ENCODE peak calls at places on chromosome 13, in six cellular contexts. One of them, this sample, is unnamed.

GRCh38 chr13:84658881-84659661 is 776.8 kb upstream of the SLITRK1 start:
- DNase-seq in left ventricle myocardium inferior: no peak
- DNase-seq in CD8-positive, alpha-beta T cell: no peak
- DNase-seq in AG04450: no peak
- DNase-seq in neural progenitor cell: no peak
- DNase-seq in suprapubic skin: no peak
- DNase-seq in this sample: no peak

GRCh38 chr13:94416454-94417080 is 62.9 kb downstream of the DCT start:
- DNase-seq in AG04450: no peak
- DNase-seq in CD8-positive, alpha-beta T cell: no peak
- DNase-seq in suprapubic skin: no peak
- DNase-seq in left ventricle myocardium inferior: no peak
- DNase-seq in neural progenitor cell: peak; percentile 83
- DNase-seq in this sample: no peak

GRCh38 chr13:43766766-43767165 is 20.0 kb downstream of the ENOX1 start:
- DNase-seq in suprapubic skin: no peak
- DNase-seq in left ventricle myocardium inferior: peak; percentile 50
- DNase-seq in AG04450: no peak
- DNase-seq in neural progenitor cell: no peak
- DNase-seq in CD8-positive, alpha-beta T cell: no peak
- DNase-seq in this sample: no peak

GRCh38 chr13:95982144-95982543 is 71.1 kb downstream of the UGGT2 start:
- DNase-seq in neural progenitor cell: no peak
- DNase-seq in AG04450: no peak
- DNase-seq in CD8-positive, alpha-beta T cell: no peak
- DNase-seq in left ventricle myocardium inferior: no peak
- DNase-seq in suprapubic skin: no peak
- DNase-seq in this sample: no peak

GRCh38 chr13:102555914-102556553 is 40.8 kb upstream of the TPP2 start:
- DNase-seq in suprapubic skin: no peak
- DNase-seq in AG04450: no peak
- DNase-seq in neural progenitor cell: peak; percentile 39
- DNase-seq in left ventricle myocardium inferior: no peak
- DNase-seq in CD8-positive, alpha-beta T cell: no peak
- DNase-seq in this sample: no peak

GRCh38 chr13:53250272-53250875 is 221.8 kb downstream of the OLFM4 start:
- DNase-seq in neural progenitor cell: peak; percentile 93
- DNase-seq in left ventricle myocardium inferior: no peak
- DNase-seq in suprapubic skin: no peak
- DNase-seq in CD8-positive, alpha-beta T cell: no peak
- DNase-seq in AG04450: peak; percentile 32
- DNase-seq in this sample: no peak

GRCh38 chr13:30892966-30893365 is 13.1 kb upstream of the MEDAG start:
- DNase-seq in AG04450: no peak
- DNase-seq in left ventricle myocardium inferior: no peak
- DNase-seq in suprapubic skin: peak; percentile 89
- DNase-seq in neural progenitor cell: peak; percentile 74
- DNase-seq in CD8-positive, alpha-beta T cell: no peak
- DNase-seq in this sample: peak; percentile 76

GRCh38 chr13:97366172-97366688 is 67.7 kb upstream of the RAP2A start:
- DNase-seq in neural progenitor cell: no peak
- DNase-seq in CD8-positive, alpha-beta T cell: no peak
- DNase-seq in suprapubic skin: no peak
- DNase-seq in left ventricle myocardium inferior: no peak
- DNase-seq in AG04450: no peak
- DNase-seq in this sample: no peak

GRCh38 chr13:79710376-79710775 is 229.4 kb downstream of the NDFIP2 start:
- DNase-seq in CD8-positive, alpha-beta T cell: no peak
- DNase-seq in left ventricle myocardium inferior: no peak
- DNase-seq in AG04450: no peak
- DNase-seq in suprapubic skin: no peak
- DNase-seq in neural progenitor cell: no peak
- DNase-seq in this sample: no peak

GRCh38 chr13:94878721-94879120 is 166.4 kb upstream of the SOX21 start:
- DNase-seq in CD8-positive, alpha-beta T cell: no peak
- DNase-seq in left ventricle myocardium inferior: no peak
- DNase-seq in suprapubic skin: no peak
- DNase-seq in AG04450: no peak
- DNase-seq in neural progenitor cell: no peak
- DNase-seq in this sample: no peak

GRCh38 chr13:64369121-64369520 is 2861.0 kb downstream of the PCDH9 start:
- DNase-seq in CD8-positive, alpha-beta T cell: no peak
- DNase-seq in neural progenitor cell: no peak
- DNase-seq in left ventricle myocardium inferior: no peak
- DNase-seq in AG04450: no peak
- DNase-seq in suprapubic skin: no peak
- DNase-seq in this sample: no peak

GRCh38 chr13:49248433-49249002 is 793 bp downstream of the CDADC1 start:
- DNase-seq in suprapubic skin: no peak
- DNase-seq in left ventricle myocardium inferior: no peak
- DNase-seq in CD8-positive, alpha-beta T cell: peak; percentile 14
- DNase-seq in AG04450: no peak
- DNase-seq in neural progenitor cell: peak; percentile 4
- DNase-seq in this sample: no peak
- TF ChIP-seq CTCF in suprapubic skin: no peak
- TF ChIP-seq CTCF in left ventricle myocardium inferior: no peak
- TF ChIP-seq CTCF in CD8-positive, alpha-beta T cell: no peak
- TF ChIP-seq CTCF in AG04450: peak; percentile 27
- TF ChIP-seq CTCF in neural progenitor cell: no peak
- TF ChIP-seq CTCF in this sample: no peak

GRCh38 chr13:99978781-99979452 is 2.7 kb upstream of the ZIC2 start:
- DNase-seq in AG04450: no peak
- DNase-seq in suprapubic skin: peak; percentile 50
- DNase-seq in left ventricle myocardium inferior: no peak
- DNase-seq in neural progenitor cell: peak; percentile 92
- DNase-seq in CD8-positive, alpha-beta T cell: no peak
- DNase-seq in this sample: no peak
- H3K4me3 ChIP-seq in AG04450: no peak overlapping the region
- H3K4me3 ChIP-seq in suprapubic skin: no peak overlapping the region
- H3K4me3 ChIP-seq in left ventricle myocardium inferior: no peak overlapping the region
- H3K4me3 ChIP-seq in neural progenitor cell: peak overlapping the region; percentile 76
- H3K4me3 ChIP-seq in CD8-positive, alpha-beta T cell: no peak overlapping the region
- H3K4me3 ChIP-seq in this sample: no peak overlapping the region

GRCh38 chr13:99392806-99393135 is 85.6 kb upstream of the GPR183 start:
- DNase-seq in AG04450: no peak
- DNase-seq in neural progenitor cell: no peak
- DNase-seq in left ventricle myocardium inferior: no peak
- DNase-seq in CD8-positive, alpha-beta T cell: no peak
- DNase-seq in suprapubic skin: no peak
- DNase-seq in this sample: no peak
- H3K27ac ChIP-seq in AG04450: no peak overlapping the region
- H3K27ac ChIP-seq in neural progenitor cell: no peak overlapping the region
- H3K27ac ChIP-seq in left ventricle myocardium inferior: no peak overlapping the region
- H3K27ac ChIP-seq in CD8-positive, alpha-beta T cell: no peak overlapping the region
- H3K27ac ChIP-seq in suprapubic skin: no peak overlapping the region
- H3K27ac ChIP-seq in this sample: no peak overlapping the region

DNA sequence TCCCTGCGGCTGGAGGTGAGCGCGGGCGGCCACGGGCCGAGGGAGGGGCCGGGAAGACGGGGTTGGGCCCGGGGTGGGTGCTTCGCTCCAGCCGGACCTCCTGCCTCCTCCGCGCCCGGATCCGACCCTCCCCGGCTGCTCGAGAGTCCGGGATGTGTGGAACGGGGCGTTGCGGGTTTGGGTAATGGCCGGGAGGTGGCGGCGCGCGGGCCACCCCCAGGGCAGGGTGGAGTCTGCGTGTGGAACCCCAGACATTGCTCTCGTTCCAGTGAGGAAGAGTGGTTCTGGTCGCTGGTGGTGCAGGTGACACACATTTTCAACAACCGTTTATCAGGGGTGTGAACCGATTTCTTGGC is 38.8 kb downstream of the ARHGEF7 start:
- DNase-seq in AG04450: no peak
- DNase-seq in left ventricle myocardium inferior: peak; percentile 49
- DNase-seq in CD8-positive, alpha-beta T cell: no peak
- DNase-seq in neural progenitor cell: no peak
- DNase-seq in suprapubic skin: peak; percentile 81
- DNase-seq in this sample: peak; percentile 81
- TF ChIP-seq CTCF in AG04450: peak; percentile 35
- TF ChIP-seq CTCF in left ventricle myocardium inferior: peak; percentile 31
- TF ChIP-seq CTCF in CD8-positive, alpha-beta T cell: no peak
- TF ChIP-seq CTCF in neural progenitor cell: peak; percentile 31
- TF ChIP-seq CTCF in suprapubic skin: no peak
- TF ChIP-seq CTCF in this sample: no peak

GRCh38 chr13:106182404-106182803 is 353.1 kb downstream of the EFNB2 start:
- DNase-seq in neural progenitor cell: no peak
- DNase-seq in CD8-positive, alpha-beta T cell: no peak
- DNase-seq in AG04450: peak; percentile 57
- DNase-seq in suprapubic skin: no peak
- DNase-seq in left ventricle myocardium inferior: no peak
- DNase-seq in this sample: no peak
- H3K4me3 ChIP-seq in neural progenitor cell: no peak overlapping the region
- H3K4me3 ChIP-seq in CD8-positive, alpha-beta T cell: no peak overlapping the region
- H3K4me3 ChIP-seq in AG04450: no peak overlapping the region
- H3K4me3 ChIP-seq in suprapubic skin: no peak overlapping the region
- H3K4me3 ChIP-seq in left ventricle myocardium inferior: no peak overlapping the region
- H3K4me3 ChIP-seq in this sample: no peak overlapping the region

GRCh38 chr13:27622881-27623280 is 1.2 kb downstream of the POLR1D start:
- DNase-seq in CD8-positive, alpha-beta T cell: no peak
- DNase-seq in suprapubic skin: no peak
- DNase-seq in left ventricle myocardium inferior: no peak
- DNase-seq in neural progenitor cell: no peak
- DNase-seq in AG04450: no peak
- DNase-seq in this sample: no peak
- H3K27ac ChIP-seq in CD8-positive, alpha-beta T cell: no peak overlapping the region
- H3K27ac ChIP-seq in suprapubic skin: no peak overlapping the region
- H3K27ac ChIP-seq in left ventricle myocardium inferior: no peak overlapping the region
- H3K27ac ChIP-seq in neural progenitor cell: no peak overlapping the region
- H3K27ac ChIP-seq in AG04450: no peak overlapping the region
- H3K27ac ChIP-seq in this sample: no peak overlapping the region

DNA sequence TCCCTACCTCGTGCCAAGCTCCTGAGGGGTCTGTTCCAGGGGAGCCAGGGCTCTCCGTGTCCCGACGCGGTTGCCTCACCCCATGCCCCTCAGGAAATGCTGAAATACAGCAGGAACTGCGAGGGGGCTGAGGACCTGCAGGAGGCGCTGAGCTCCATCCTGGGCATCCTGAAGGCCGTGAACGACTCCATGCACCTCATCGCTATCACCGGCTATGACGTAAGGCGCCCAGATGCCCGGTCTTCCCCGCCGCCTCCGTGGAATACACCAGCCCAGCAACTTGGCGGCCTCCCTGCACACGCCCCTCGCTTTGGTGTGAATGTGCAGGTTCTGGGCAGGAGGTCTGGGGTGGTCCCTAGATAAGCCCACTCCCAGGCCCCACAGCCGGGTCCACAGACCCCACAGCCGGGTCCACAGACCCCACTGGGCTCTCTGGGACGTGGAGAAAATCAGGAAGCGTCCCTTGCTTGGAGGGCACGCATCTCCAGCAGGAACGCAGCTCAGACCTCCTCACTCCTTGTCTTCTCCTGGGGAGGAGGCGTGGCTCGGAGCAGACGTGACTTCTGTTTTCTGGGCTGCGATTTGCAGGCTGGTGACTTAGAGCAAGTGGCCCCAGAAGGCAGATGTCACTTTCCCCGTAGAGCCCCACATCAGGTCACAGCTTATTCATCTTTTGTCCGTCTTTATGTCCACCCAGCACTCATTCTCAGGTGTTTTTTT is 19.4 kb upstream of the F7 start:
- DNase-seq in AG04450: no peak
- DNase-seq in left ventricle myocardium inferior: no peak
- DNase-seq in suprapubic skin: no peak
- DNase-seq in neural progenitor cell: peak; percentile 55
- DNase-seq in CD8-positive, alpha-beta T cell: no peak
- DNase-seq in this sample: no peak
- TF ChIP-seq CTCF in AG04450: peak; percentile 28
- TF ChIP-seq CTCF in left ventricle myocardium inferior: no peak
- TF ChIP-seq CTCF in suprapubic skin: no peak
- TF ChIP-seq CTCF in neural progenitor cell: peak; percentile 49
- TF ChIP-seq CTCF in CD8-positive, alpha-beta T cell: no peak
- TF ChIP-seq CTCF in this sample: no peak

GRCh38 chr13:110411316-110412105 is 104.4 kb downstream of the COL4A2 start:
- DNase-seq in suprapubic skin: no peak
- DNase-seq in neural progenitor cell: no peak
- DNase-seq in left ventricle myocardium inferior: no peak
- DNase-seq in CD8-positive, alpha-beta T cell: no peak
- DNase-seq in AG04450: no peak
- DNase-seq in this sample: no peak

GRCh38 chr13:110410000-110410399 is 102.9 kb downstream of the COL4A2 start:
- DNase-seq in AG04450: no peak
- DNase-seq in neural progenitor cell: no peak
- DNase-seq in suprapubic skin: no peak
- DNase-seq in CD8-positive, alpha-beta T cell: no peak
- DNase-seq in left ventricle myocardium inferior: no peak
- DNase-seq in this sample: peak; percentile 72

GRCh38 chr13:110410906-110411305 is 103.8 kb downstream of the COL4A2 start:
- DNase-seq in AG04450: no peak
- DNase-seq in left ventricle myocardium inferior: no peak
- DNase-seq in neural progenitor cell: no peak
- DNase-seq in suprapubic skin: no peak
- DNase-seq in CD8-positive, alpha-beta T cell: no peak
- DNase-seq in this sample: peak; percentile 72

GRCh38 chr13:110408286-110408685 is 101.2 kb downstream of the COL4A2 start:
- DNase-seq in suprapubic skin: no peak
- DNase-seq in neural progenitor cell: no peak
- DNase-seq in AG04450: no peak
- DNase-seq in left ventricle myocardium inferior: no peak
- DNase-seq in CD8-positive, alpha-beta T cell: no peak
- DNase-seq in this sample: peak; percentile 73

GRCh38 chr13:110409581-110409992 is 102.5 kb downstream of the COL4A2 start:
- DNase-seq in CD8-positive, alpha-beta T cell: no peak
- DNase-seq in AG04450: no peak
- DNase-seq in left ventricle myocardium inferior: no peak
- DNase-seq in neural progenitor cell: no peak
- DNase-seq in suprapubic skin: no peak
- DNase-seq in this sample: peak; percentile 80
- H3K4me3 ChIP-seq in CD8-positive, alpha-beta T cell: no peak overlapping the region
- H3K4me3 ChIP-seq in AG04450: no peak overlapping the region
- H3K4me3 ChIP-seq in left ventricle myocardium inferior: peak overlapping the region; percentile 44
- H3K4me3 ChIP-seq in neural progenitor cell: no peak overlapping the region
- H3K4me3 ChIP-seq in suprapubic skin: no peak overlapping the region
- H3K4me3 ChIP-seq in this sample: no peak overlapping the region